ENCODE peak calls at places on chromosomes 13 and 19, in seven cellular contexts. B is pancreas, N is kidney, G is breast epithelium, A is thoracic aorta, E is SK-N-SH, V is uterus. F is an unnamed sample.
A peak's percentile ranks its signal among the peaks of the same experiment; 100 is the strongest.

GRCh38 chr13:52695856-52696255 is 43.2 kb downstream of the SUGT1 start:
- DNase-seq in B (no peak), A (no peak), G (no peak), N (no peak), V (no peak), E (no peak), F (no peak)

GRCh38 chr19:13002389-13002898 is 7.2 kb downstream of the NFIX start:
- DNase-seq in V (no peak), N (no peak), A (no peak), B (no peak), G (no peak), E (peak; percentile 41), F (no peak)

GRCh38 chr19:41785653-41786052 is 10.7 kb upstream of the CEACAM3 start:
- DNase-seq in G (peak; percentile 63), B (peak; percentile 39), V (peak; percentile 22), E (peak; percentile 76), N (no peak), A (no peak), F (peak; percentile 71)

GRCh38 chr13:47085346-47085745 is 188.5 kb upstream of the HTR2A start:
- DNase-seq in E (no peak), N (no peak), A (no peak), G (no peak), V (no peak), B (no peak), F (no peak)

GRCh38 chr13:41127746-41128145 is 4.9 kb downstream of the KBTBD6 start:
- DNase-seq in G (no peak), B (no peak), E (no peak), N (no peak), A (no peak), V (no peak), F (no peak)

GRCh38 chr13:27086599-27087265 is 84.9 kb downstream of the USP12 start:
- DNase-seq in N (no peak), G (no peak), E (no peak), A (no peak), V (no peak), B (no peak), F (no peak)

GRCh38 chr19:39558623-39559117 is 18.7 kb upstream of the EID2 start:
- DNase-seq in V (no peak), E (no peak), N (no peak), A (no peak), B (no peak), G (no peak), F (no peak)

GRCh38 chr13:48278806-48279205 is 24.7 kb upstream of the RB1 start:
- DNase-seq in A (no peak), B (no peak), G (no peak), E (no peak), N (no peak), V (no peak), F (no peak)

GRCh38 chr13:93552596-93552995 is 326.0 kb downstream of the GPC6 start:
- DNase-seq in E (no peak), B (no peak), N (no peak), G (no peak), V (no peak), A (no peak), F (no peak)

GRCh38 chr13:44989941-44990340 is 603 bp downstream of the GPALPP1 start:
- DNase-seq in N (no peak), E (peak; percentile 22), G (no peak), B (no peak), V (no peak), A (no peak), F (no peak)

GRCh38 chr13:98512774-98513327 is 64.1 kb downstream of the STK24 start:
- DNase-seq in N (no peak), V (no peak), E (no peak), B (no peak), A (no peak), G (no peak), F (no peak)

GRCh38 chr19:38851622-38852230 is 1.9 kb upstream of the HNRNPL start:
- DNase-seq in E (peak; percentile 95), V (peak; percentile 93), B (peak; percentile 93), N (peak; percentile 98), A (peak; percentile 70), G (peak; percentile 95), F (peak; percentile 95)

GRCh38 chr13:23703241-23703640 is 133.0 kb downstream of the TNFRSF19 start:
- DNase-seq in E (no peak), B (no peak), A (no peak), G (no peak), V (no peak), N (peak; percentile 82), F (no peak)

GRCh38 chr13:25731511-25731910 is 320.3 kb downstream of the SHISA2 start:
- DNase-seq in A (no peak), B (no peak), E (no peak), V (no peak), N (no peak), G (no peak), F (no peak)

GRCh38 chr19:16376649-16377048 is 52.0 kb downstream of the KLF2 start:
- DNase-seq in E (peak; percentile 59), N (peak; percentile 71), B (no peak), V (no peak), G (no peak), A (no peak), F (no peak)

GRCh38 chr13:97328222-97328790 is 105.7 kb upstream of the RAP2A start:
- DNase-seq in V (no peak), A (no peak), G (no peak), N (no peak), B (no peak), E (no peak), F (no peak)

GRCh38 chr19:31391518-31391917 is 42.3 kb upstream of the TSHZ3 start:
- DNase-seq in E (no peak), N (no peak), G (no peak), A (no peak), V (no peak), B (no peak), F (no peak)

GRCh38 chr19:35540356-35540927 is 5.0 kb upstream of the TMEM147 start:
- DNase-seq in V (no peak), E (no peak), N (no peak), B (no peak), A (no peak), G (no peak), F (no peak)

GRCh38 chr13:23681253-23681652 is 111.0 kb downstream of the TNFRSF19 start:
- DNase-seq in N (no peak), A (no peak), G (no peak), V (no peak), E (no peak), B (no peak), F (no peak)

GRCh38 chr19:38099966-38100365 is 124.1 kb downstream of the DPF1 start:
- DNase-seq in N (no peak), E (no peak), G (no peak), A (no peak), B (no peak), V (no peak), F (peak; percentile 74)

GRCh38 chr19:55176116-55176515 is 4.0 kb downstream of the SYT5 start:
- DNase-seq in V (no peak), G (no peak), N (no peak), E (no peak), A (no peak), B (no peak), F (no peak)

GRCh38 chr19:52291781-52292180 is 5.2 kb upstream of the ZNF480 start:
- DNase-seq in B (no peak), G (no peak), A (no peak), E (no peak), N (no peak), V (no peak), F (no peak)

GRCh38 chr19:52286256-52286655 is 10.7 kb upstream of the ZNF480 start:
- DNase-seq in A (no peak), V (no peak), B (no peak), N (no peak), E (no peak), G (no peak), F (no peak)
- H3K36me3 ChIP-seq in A (peaks cover 65% of the 10 kb centered on the region), V (no peaks in the 10 kb centered on the region), B (peaks cover 39% of the 10 kb centered on the region), N (peaks cover 34% of the 10 kb centered on the region), E (peaks cover 37% of the 10 kb centered on the region), G (peaks cover 13% of the 10 kb centered on the region), F (peaks cover 95% of the 10 kb centered on the region)

GRCh38 chr19:49433240-49433901 is 8.0 kb downstream of the SLC17A7 start:
- DNase-seq in G (no peak), N (no peak), B (no peak), V (no peak), E (no peak), A (no peak), F (peak; percentile 47)

GRCh38 chr19:49436381-49437017 is 4.8 kb downstream of the SLC17A7 start:
- DNase-seq in A (no peak), V (no peak), N (no peak), E (peak; percentile 84), B (no peak), G (no peak), F (peak; percentile 86)

GRCh38 chr19:49437231-49437630 is 4.1 kb downstream of the SLC17A7 start:
- DNase-seq in E (peak; percentile 69), N (no peak), G (no peak), V (no peak), B (no peak), A (no peak), F (peak; percentile 34)

GRCh38 chr19:49434907-49435577 is 6.3 kb downstream of the SLC17A7 start:
- DNase-seq in E (peak; percentile 67), B (no peak), N (no peak), G (no peak), A (no peak), V (no peak), F (no peak)

GRCh38 chr19:49435670-49436069 is 5.7 kb downstream of the SLC17A7 start:
- DNase-seq in B (no peak), N (no peak), V (no peak), E (no peak), G (no peak), A (no peak), F (peak; percentile 37)
- H3K4me3 ChIP-seq in B (no peak overlapping the region), N (no peak overlapping the region), V (no peak overlapping the region), E (no peak overlapping the region), G (no peak overlapping the region), A (no peak overlapping the region), F (no peak overlapping the region)

GRCh38 chr19:36805364-36805763 is 32.8 kb upstream of the ZNF850 start:
- DNase-seq in G (no peak), A (no peak), B (no peak), N (no peak), E (no peak), V (no peak), F (no peak)
- H3K9me3 ChIP-seq in G (peaks cover 99% of the 10 kb centered on the region), A (peaks cover 72% of the 10 kb centered on the region), B (no peaks in the 10 kb centered on the region), N (peaks cover 5% of the 10 kb centered on the region), E (peaks cover 19% of the 10 kb centered on the region), V (peaks cover 69% of the 10 kb centered on the region), F (peaks cover 100% of the 10 kb centered on the region)

GRCh38 chr13:110161112-110161897 is 145.7 kb downstream of the COL4A1 start:
- DNase-seq in N (no peak), A (no peak), B (no peak), E (peak; percentile 51), V (no peak), G (no peak), F (peak; percentile 58)

GRCh38 chr13:110163020-110163658 is 143.8 kb downstream of the COL4A1 start:
- DNase-seq in G (no peak), B (no peak), A (no peak), E (peak; percentile 52), N (no peak), V (no peak), F (no peak)

GRCh38 chr13:110166598-110166997 is 140.4 kb downstream of the COL4A1 start:
- DNase-seq in G (no peak), A (no peak), V (no peak), B (no peak), N (no peak), E (no peak), F (no peak)

GRCh38 chr13:110162053-110162452 is 144.9 kb downstream of the COL4A1 start:
- DNase-seq in G (no peak), V (no peak), N (no peak), A (no peak), B (no peak), E (peak; percentile 45), F (no peak)

GRCh38 chr13:110164706-110165105 is 142.3 kb downstream of the COL4A1 start:
- DNase-seq in V (no peak), N (no peak), B (no peak), G (no peak), A (no peak), E (no peak), F (no peak)
- H3K36me3 ChIP-seq in V (no peaks in the 10 kb centered on the region), N (peaks cover 61% of the 10 kb centered on the region), B (peaks cover 6% of the 10 kb centered on the region), G (no peaks in the 10 kb centered on the region), A (peaks cover 78% of the 10 kb centered on the region), E (peaks cover 23% of the 10 kb centered on the region), F (peaks cover 62% of the 10 kb centered on the region)

F was measured in left lung.